ENCODE peak calls at places on chromosomes 12 and 14, in ten cellular contexts. One of them, this sample, is unnamed.
A peak's percentile ranks its signal among the peaks of the same experiment; 100 is the strongest.

GRCh38 chr14:102427642-102428041 is 64.9 kb downstream of the TECPR2 start:
- DNase-seq in left ventricle myocardium inferior: no peak
- DNase-seq in breast epithelium: no peak
- DNase-seq in HCT116: no peak
- DNase-seq in RWPE2: no peak
- DNase-seq in coronary artery: no peak
- DNase-seq in body of pancreas: no peak
- DNase-seq in PC-9: no peak
- DNase-seq in spleen: no peak
- DNase-seq in heart right ventricle: no peak
- DNase-seq in this sample: no peak

GRCh38 chr14:89131004-89131750 is 285.9 kb downstream of the FOXN3 start:
- DNase-seq in breast epithelium: no peak
- DNase-seq in coronary artery: no peak
- DNase-seq in heart right ventricle: no peak
- DNase-seq in PC-9: no peak
- DNase-seq in left ventricle myocardium inferior: no peak
- DNase-seq in RWPE2: no peak
- DNase-seq in spleen: no peak
- DNase-seq in HCT116: no peak
- DNase-seq in body of pancreas: no peak
- DNase-seq in this sample: no peak

GRCh38 chr14:54299393-54300363 is 97.1 kb upstream of the CDKN3 start:
- DNase-seq in heart right ventricle: no peak
- DNase-seq in HCT116: no peak
- DNase-seq in coronary artery: no peak
- DNase-seq in spleen: no peak
- DNase-seq in breast epithelium: no peak
- DNase-seq in PC-9: no peak
- DNase-seq in body of pancreas: no peak
- DNase-seq in left ventricle myocardium inferior: peak; percentile 29
- DNase-seq in RWPE2: no peak
- DNase-seq in this sample: no peak

GRCh38 chr12:128043317-128043716 is 223.7 kb upstream of the TMEM132C start:
- DNase-seq in PC-9: no peak
- DNase-seq in left ventricle myocardium inferior: no peak
- DNase-seq in HCT116: no peak
- DNase-seq in heart right ventricle: no peak
- DNase-seq in breast epithelium: no peak
- DNase-seq in RWPE2: no peak
- DNase-seq in spleen: no peak
- DNase-seq in coronary artery: no peak
- DNase-seq in body of pancreas: no peak
- DNase-seq in this sample: no peak

GRCh38 chr14:53613404-53614253 is 343.0 kb downstream of the BMP4 start:
- DNase-seq in body of pancreas: peak; percentile 54
- DNase-seq in PC-9: peak; percentile 84
- DNase-seq in breast epithelium: no peak
- DNase-seq in heart right ventricle: no peak
- DNase-seq in coronary artery: no peak
- DNase-seq in HCT116: peak; percentile 86
- DNase-seq in spleen: peak; percentile 75
- DNase-seq in left ventricle myocardium inferior: no peak
- DNase-seq in RWPE2: peak; percentile 70
- DNase-seq in this sample: no peak

GRCh38 chr12:42382013-42382696 is 56.2 kb downstream of the PPHLN1 start:
- DNase-seq in breast epithelium: no peak
- DNase-seq in body of pancreas: no peak
- DNase-seq in coronary artery: no peak
- DNase-seq in HCT116: no peak
- DNase-seq in spleen: no peak
- DNase-seq in RWPE2: no peak
- DNase-seq in heart right ventricle: no peak
- DNase-seq in left ventricle myocardium inferior: no peak
- DNase-seq in PC-9: no peak
- DNase-seq in this sample: no peak

GRCh38 chr12:49000346-49000745 is 1.2 kb upstream of the DDN start:
- DNase-seq in spleen: no peak
- DNase-seq in HCT116: no peak
- DNase-seq in heart right ventricle: no peak
- DNase-seq in left ventricle myocardium inferior: no peak
- DNase-seq in coronary artery: no peak
- DNase-seq in breast epithelium: no peak
- DNase-seq in RWPE2: no peak
- DNase-seq in body of pancreas: no peak
- DNase-seq in PC-9: no peak
- DNase-seq in this sample: no peak

GRCh38 chr12:8554451-8555195 is 13.9 kb upstream of the CLEC4E start:
- DNase-seq in coronary artery: no peak
- DNase-seq in heart right ventricle: no peak
- DNase-seq in RWPE2: no peak
- DNase-seq in PC-9: no peak
- DNase-seq in HCT116: no peak
- DNase-seq in breast epithelium: no peak
- DNase-seq in spleen: no peak
- DNase-seq in body of pancreas: no peak
- DNase-seq in left ventricle myocardium inferior: no peak
- DNase-seq in this sample: no peak

GRCh38 chr12:89454080-89454848 is 70.3 kb downstream of the GALNT4 start:
- DNase-seq in left ventricle myocardium inferior: no peak
- DNase-seq in body of pancreas: no peak
- DNase-seq in breast epithelium: no peak
- DNase-seq in RWPE2: no peak
- DNase-seq in heart right ventricle: no peak
- DNase-seq in spleen: no peak
- DNase-seq in PC-9: no peak
- DNase-seq in coronary artery: no peak
- DNase-seq in HCT116: no peak
- DNase-seq in this sample: no peak

GRCh38 chr12:89453121-89453520 is 71.5 kb downstream of the GALNT4 start:
- DNase-seq in body of pancreas: no peak
- DNase-seq in left ventricle myocardium inferior: no peak
- DNase-seq in PC-9: no peak
- DNase-seq in breast epithelium: no peak
- DNase-seq in HCT116: no peak
- DNase-seq in coronary artery: no peak
- DNase-seq in spleen: no peak
- DNase-seq in RWPE2: no peak
- DNase-seq in heart right ventricle: no peak
- DNase-seq in this sample: no peak

GRCh38 chr12:89450922-89451321 is 73.7 kb downstream of the GALNT4 start:
- DNase-seq in left ventricle myocardium inferior: no peak
- DNase-seq in HCT116: no peak
- DNase-seq in spleen: no peak
- DNase-seq in heart right ventricle: no peak
- DNase-seq in breast epithelium: no peak
- DNase-seq in body of pancreas: no peak
- DNase-seq in coronary artery: no peak
- DNase-seq in RWPE2: no peak
- DNase-seq in PC-9: no peak
- DNase-seq in this sample: no peak

GRCh38 chr12:89451876-89452275 is 72.7 kb downstream of the GALNT4 start:
- DNase-seq in breast epithelium: no peak
- DNase-seq in HCT116: no peak
- DNase-seq in body of pancreas: no peak
- DNase-seq in left ventricle myocardium inferior: peak; percentile 25
- DNase-seq in RWPE2: no peak
- DNase-seq in PC-9: no peak
- DNase-seq in heart right ventricle: peak; percentile 38
- DNase-seq in coronary artery: no peak
- DNase-seq in spleen: no peak
- DNase-seq in this sample: peak; percentile 36

GRCh38 chr12:89453579-89453978 is 71.0 kb downstream of the GALNT4 start:
- DNase-seq in RWPE2: no peak
- DNase-seq in left ventricle myocardium inferior: no peak
- DNase-seq in breast epithelium: no peak
- DNase-seq in PC-9: peak; percentile 54
- DNase-seq in HCT116: no peak
- DNase-seq in spleen: no peak
- DNase-seq in heart right ventricle: no peak
- DNase-seq in body of pancreas: no peak
- DNase-seq in coronary artery: no peak
- DNase-seq in this sample: no peak
- H3K27ac ChIP-seq in RWPE2: peak overlapping the region; percentile 68
- H3K27ac ChIP-seq in left ventricle myocardium inferior: peak overlapping the region; percentile 81
- H3K27ac ChIP-seq in breast epithelium: peak overlapping the region; percentile 60
- H3K27ac ChIP-seq in PC-9: no peak overlapping the region
- H3K27ac ChIP-seq in HCT116: no peak overlapping the region
- H3K27ac ChIP-seq in spleen: peak overlapping the region; percentile 69
- H3K27ac ChIP-seq in heart right ventricle: peak overlapping the region; percentile 85
- H3K27ac ChIP-seq in body of pancreas: no peak overlapping the region
- H3K27ac ChIP-seq in coronary artery: peak overlapping the region; percentile 64
- H3K27ac ChIP-seq in this sample: peak overlapping the region; percentile 71

GRCh38 chr14:58746701-58747100 is 108.9 kb downstream of the DACT1 start:
- DNase-seq in PC-9: no peak
- DNase-seq in breast epithelium: no peak
- DNase-seq in spleen: no peak
- DNase-seq in RWPE2: no peak
- DNase-seq in HCT116: no peak
- DNase-seq in left ventricle myocardium inferior: no peak
- DNase-seq in body of pancreas: no peak
- DNase-seq in coronary artery: no peak
- DNase-seq in heart right ventricle: no peak
- DNase-seq in this sample: no peak
- TF ChIP-seq CTCF in PC-9: no peak
- TF ChIP-seq CTCF in breast epithelium: no peak
- TF ChIP-seq CTCF in spleen: no peak
- TF ChIP-seq CTCF in RWPE2: no peak
- TF ChIP-seq CTCF in HCT116: no peak
- TF ChIP-seq CTCF in left ventricle myocardium inferior: no peak
- TF ChIP-seq CTCF in body of pancreas: no peak
- TF ChIP-seq CTCF in coronary artery: no peak
- TF ChIP-seq CTCF in heart right ventricle: no peak
- TF ChIP-seq CTCF in this sample: no peak

GRCh38 chr14:71355324-71356201 is 448.3 kb downstream of the PCNX1 start:
- DNase-seq in HCT116: no peak
- DNase-seq in left ventricle myocardium inferior: no peak
- DNase-seq in PC-9: no peak
- DNase-seq in heart right ventricle: no peak
- DNase-seq in body of pancreas: no peak
- DNase-seq in RWPE2: no peak
- DNase-seq in breast epithelium: no peak
- DNase-seq in spleen: no peak
- DNase-seq in coronary artery: no peak
- DNase-seq in this sample: no peak

GRCh38 chr14:71361874-71362273 is 454.6 kb downstream of the PCNX1 start:
- DNase-seq in body of pancreas: no peak
- DNase-seq in RWPE2: no peak
- DNase-seq in PC-9: no peak
- DNase-seq in spleen: no peak
- DNase-seq in breast epithelium: no peak
- DNase-seq in left ventricle myocardium inferior: no peak
- DNase-seq in HCT116: no peak
- DNase-seq in heart right ventricle: no peak
- DNase-seq in coronary artery: no peak
- DNase-seq in this sample: no peak

GRCh38 chr14:71359823-71360222 is 452.6 kb downstream of the PCNX1 start:
- DNase-seq in coronary artery: no peak
- DNase-seq in body of pancreas: no peak
- DNase-seq in heart right ventricle: no peak
- DNase-seq in HCT116: no peak
- DNase-seq in breast epithelium: no peak
- DNase-seq in left ventricle myocardium inferior: no peak
- DNase-seq in PC-9: no peak
- DNase-seq in RWPE2: no peak
- DNase-seq in spleen: no peak
- DNase-seq in this sample: no peak

GRCh38 chr14:71361335-71361734 is 454.1 kb downstream of the PCNX1 start:
- DNase-seq in PC-9: peak; percentile 51
- DNase-seq in breast epithelium: no peak
- DNase-seq in spleen: no peak
- DNase-seq in HCT116: no peak
- DNase-seq in coronary artery: no peak
- DNase-seq in body of pancreas: no peak
- DNase-seq in RWPE2: no peak
- DNase-seq in heart right ventricle: no peak
- DNase-seq in left ventricle myocardium inferior: no peak
- DNase-seq in this sample: no peak

DNA sequence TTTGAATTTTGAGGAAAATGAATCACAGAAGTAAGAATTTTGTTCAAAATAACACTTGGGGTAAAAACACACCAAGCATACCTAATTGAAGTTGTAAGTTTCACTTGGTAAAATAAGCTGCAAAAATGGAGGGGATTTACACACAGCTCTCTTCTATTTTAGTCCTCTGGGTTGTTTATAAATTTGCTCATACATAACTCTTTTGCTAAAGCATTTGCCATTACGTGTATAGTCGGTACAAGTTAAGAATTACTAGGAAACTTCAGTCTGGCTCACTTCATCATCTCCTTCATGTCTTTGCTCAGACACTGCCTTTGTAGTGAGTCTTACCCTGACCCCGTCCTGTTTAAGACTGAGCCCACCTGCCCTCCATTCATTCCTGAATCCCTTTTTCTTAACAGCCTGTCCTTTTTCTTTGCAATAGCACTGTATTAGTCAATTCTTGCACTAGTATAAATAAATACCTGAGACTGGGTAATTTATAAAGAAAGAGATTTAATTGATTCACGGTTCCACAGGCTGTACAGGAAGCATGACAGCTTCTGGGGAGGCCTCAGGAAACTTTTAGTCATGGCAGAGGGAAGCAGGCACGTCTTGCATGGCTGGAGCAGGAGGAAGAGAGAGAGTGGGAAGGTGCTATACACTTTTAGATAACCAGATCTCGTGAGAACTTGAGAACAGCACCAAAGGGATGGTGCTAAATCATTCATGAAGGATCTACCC is 451.1 kb downstream of the PCNX1 start:
- DNase-seq in body of pancreas: no peak
- DNase-seq in coronary artery: no peak
- DNase-seq in PC-9: no peak
- DNase-seq in left ventricle myocardium inferior: no peak
- DNase-seq in HCT116: no peak
- DNase-seq in RWPE2: no peak
- DNase-seq in spleen: no peak
- DNase-seq in breast epithelium: no peak
- DNase-seq in heart right ventricle: no peak
- DNase-seq in this sample: no peak
- H3K27ac ChIP-seq in body of pancreas: no peak overlapping the region
- H3K27ac ChIP-seq in coronary artery: no peak overlapping the region
- H3K27ac ChIP-seq in PC-9: no peak overlapping the region
- H3K27ac ChIP-seq in left ventricle myocardium inferior: no peak overlapping the region
- H3K27ac ChIP-seq in HCT116: no peak overlapping the region
- H3K27ac ChIP-seq in RWPE2: no peak overlapping the region
- H3K27ac ChIP-seq in spleen: peak overlapping the region; percentile 89
- H3K27ac ChIP-seq in breast epithelium: peak overlapping the region; percentile 81
- H3K27ac ChIP-seq in heart right ventricle: no peak overlapping the region
- H3K27ac ChIP-seq in this sample: no peak overlapping the region

DNA sequence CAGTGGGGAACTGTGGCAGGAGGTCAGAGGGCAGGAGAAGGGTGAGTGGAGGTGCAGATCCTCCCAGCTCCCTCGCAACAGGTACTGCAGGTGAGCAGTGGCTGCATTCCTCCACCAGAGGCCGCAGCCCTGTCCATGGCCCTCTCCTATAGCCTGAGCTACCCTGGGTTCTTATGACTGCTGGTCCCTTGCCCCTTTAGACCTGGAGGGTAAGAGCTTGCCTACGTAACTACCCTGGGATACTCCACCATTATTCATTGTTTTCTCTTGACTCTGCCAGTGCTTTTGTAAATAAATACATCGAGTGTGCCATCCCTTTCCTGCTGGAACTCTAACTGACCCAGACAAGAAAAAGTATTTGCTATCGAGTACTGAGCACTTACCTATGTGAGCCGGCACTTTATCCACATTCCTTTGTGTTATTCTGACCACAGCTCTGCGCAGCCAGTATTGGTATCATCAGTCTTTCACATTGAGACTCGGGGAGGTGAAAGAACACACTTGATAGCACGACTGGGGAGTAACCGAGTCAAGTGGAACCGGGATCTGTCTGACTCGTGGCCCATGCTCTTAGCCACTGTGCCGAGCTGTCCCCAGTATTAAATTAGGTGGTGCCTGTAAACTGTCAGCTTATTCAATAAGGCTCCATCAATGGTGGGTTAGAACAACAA is 38.5 kb downstream of the LTBP2 start:
- DNase-seq in coronary artery: no peak
- DNase-seq in HCT116: no peak
- DNase-seq in spleen: peak; percentile 57
- DNase-seq in heart right ventricle: no peak
- DNase-seq in RWPE2: peak; percentile 74
- DNase-seq in breast epithelium: no peak
- DNase-seq in body of pancreas: no peak
- DNase-seq in PC-9: peak; percentile 77
- DNase-seq in left ventricle myocardium inferior: no peak
- DNase-seq in this sample: no peak
- TF ChIP-seq CTCF in coronary artery: no peak
- TF ChIP-seq CTCF in HCT116: no peak
- TF ChIP-seq CTCF in spleen: no peak
- TF ChIP-seq CTCF in heart right ventricle: no peak
- TF ChIP-seq CTCF in RWPE2: peak; percentile 87
- TF ChIP-seq CTCF in breast epithelium: peak; percentile 28
- TF ChIP-seq CTCF in body of pancreas: no peak
- TF ChIP-seq CTCF in PC-9: peak; percentile 76
- TF ChIP-seq CTCF in left ventricle myocardium inferior: no peak
- TF ChIP-seq CTCF in this sample: no peak

This sample was measured in left lung.